ENCODE peak calls at places on chromosomes 1 and 21, in ten cellular contexts. E is body of pancreas, B is HCT116, P is ovary, F is stomach, D is A549, Y is right lobe of liver, Q is transverse colon, C is breast epithelium, W is heart left ventricle. V is an unnamed sample.

GRCh38 chr21:27418338-27418737 is 451.4 kb upstream of the ADAMTS5 start:
- DNase-seq in D (no peak), Q (no peak), E (no peak), F (no peak), W (no peak), C (no peak), P (no peak), B (no peak), Y (no peak), V (no peak)

GRCh38 chr1:236142358-236143103 is at the start of gene GPR137B:
- DNase-seq in E (peak), D (peak), Y (no peak), C (no peak), Q (peak), F (peak), W (peak), P (peak), B (no peak), V (no peak)

GRCh38 chr1:30379684-30380624 is 343.4 kb downstream of the MATN1 start:
- DNase-seq in B (peak), F (peak), E (peak), W (peak), C (peak), Q (peak), P (peak), D (peak), Y (peak), V (peak)

GRCh38 chr1:23171181-23171755 is 2.6 kb upstream of the LUZP1 start:
- DNase-seq in Y (no peak), B (no peak), P (no peak), Q (no peak), E (no peak), D (no peak), F (no peak), C (no peak), W (no peak), V (no peak)

GRCh38 chr1:115828101-115829022 is 12.6 kb downstream of the NHLH2 start:
- DNase-seq in Y (no peak), F (peak), Q (no peak), E (peak), D (no peak), C (no peak), W (no peak), P (peak), B (no peak), V (no peak)

GRCh38 chr1:168637350-168637991 is 61.1 kb downstream of the XCL1 start:
- DNase-seq in Y (no peak), F (no peak), C (no peak), D (peak), Q (no peak), B (peak), W (no peak), P (no peak), E (no peak), V (no peak)

GRCh38 chr1:94209982-94210381 is 27.4 kb downstream of the ARHGAP29 start:
- DNase-seq in F (no peak), C (no peak), Q (no peak), B (no peak), W (no peak), D (no peak), P (no peak), Y (no peak), E (no peak), V (no peak)

GRCh38 chr1:201781447-201781846 is 47.5 kb upstream of the IPO9 start:
- DNase-seq in B (no peak), D (no peak), W (no peak), C (no peak), Y (no peak), F (no peak), P (no peak), E (no peak), Q (no peak), V (no peak)

GRCh38 chr1:116207126-116207735 is 96.0 kb downstream of the MAB21L3 start:
- DNase-seq in F (no peak), E (no peak), B (no peak), P (no peak), C (no peak), Y (no peak), Q (no peak), D (no peak), W (no peak), V (no peak)

GRCh38 chr1:94014635-94015488 is 105.6 kb upstream of the GCLM start:
- DNase-seq in E (no peak), W (no peak), Y (no peak), B (no peak), F (no peak), Q (no peak), C (no peak), P (no peak), D (no peak), V (no peak)

GRCh38 chr1:109626682-109627408 is 7.2 kb downstream of the AMPD2 start:
- DNase-seq in F (no peak), E (no peak), D (no peak), Y (no peak), Q (no peak), W (no peak), B (no peak), C (no peak), P (no peak), V (peak)

GRCh38 chr1:185154912-185155513 is 1.7 kb downstream of the TRMT1L start:
- DNase-seq in D (no peak), E (no peak), B (no peak), Q (no peak), Y (no peak), P (no peak), W (no peak), F (no peak), C (no peak), V (no peak)

GRCh38 chr1:15153842-15154479 is 414 bp downstream of the TMEM51 start:
- DNase-seq in Y (peak), Q (peak), D (peak), B (no peak), E (peak), F (peak), W (peak), P (peak), C (no peak), V (peak)

GRCh38 chr1:109485001-109485400 is 1.3 kb downstream of the ATXN7L2 start:
- DNase-seq in B (no peak), Y (no peak), Q (no peak), E (no peak), P (no peak), D (no peak), W (no peak), F (no peak), C (no peak), V (no peak)

GRCh38 chr1:206503591-206504362 is 3.6 kb upstream of the RASSF5 start:
- DNase-seq in W (peak), D (peak), C (no peak), B (peak), Q (peak), P (no peak), Y (no peak), E (peak), F (no peak), V (peak)

GRCh38 chr1:222792744-222793143 is 22.1 kb upstream of the DISP1 start:
- DNase-seq in P (no peak), C (no peak), W (no peak), Q (no peak), B (no peak), D (peak), F (no peak), E (peak), Y (no peak), V (no peak)

GRCh38 chr1:143699731-143700130 is 272.1 kb downstream of the FAM72C start:
- DNase-seq in B (no peak), W (no peak), F (no peak), Y (no peak), D (no peak), E (no peak), Q (no peak), P (no peak), C (no peak), V (no peak)

GRCh38 chr1:57843760-57844159 is 419.9 kb upstream of the DAB1 start:
- DNase-seq in W (no peak), Y (no peak), D (no peak), B (no peak), C (no peak), P (no peak), Q (no peak), E (no peak), F (no peak), V (no peak)

GRCh38 chr1:39573736-39574624 is 2.6 kb downstream of the PABPC4 start:
- DNase-seq in F (no peak), Y (no peak), Q (no peak), D (no peak), W (peak), E (no peak), B (no peak), C (no peak), P (no peak), V (no peak)

GRCh38 chr1:24711329-24711728 is 33.9 kb upstream of the CLIC4 start:
- DNase-seq in W (no peak), P (no peak), C (no peak), Q (no peak), D (no peak), B (no peak), Y (no peak), E (no peak), F (no peak), V (no peak)

GRCh38 chr1:160117709-160118183 is 2.2 kb downstream of the ATP1A2 start:
- DNase-seq in Q (peak), C (no peak), E (peak), P (peak), B (no peak), F (peak), Y (no peak), D (no peak), W (peak), V (no peak)

GRCh38 chr21:27240901-27241300 is 274.0 kb upstream of the ADAMTS5 start:
- DNase-seq in E (no peak), F (no peak), P (no peak), Y (no peak), Q (no peak), B (no peak), W (no peak), D (no peak), C (no peak), V (no peak)

GRCh38 chr1:85818371-85818770 is 110.1 kb upstream of the ZNHIT6 start:
- DNase-seq in D (peak), P (no peak), Y (no peak), C (no peak), Q (no peak), W (no peak), B (no peak), E (peak), F (no peak), V (no peak)

GRCh38 chr1:29218223-29218622 is 12.5 kb downstream of the MECR start:
- DNase-seq in C (no peak), D (no peak), Y (no peak), E (no peak), B (no peak), Q (no peak), P (no peak), W (no peak), F (no peak), V (no peak)

GRCh38 chr21:35400233-35400939 is 351.3 kb upstream of the RUNX1 start:
- DNase-seq in Y (no peak), E (peak), W (peak), D (peak), C (no peak), B (peak), P (no peak), F (no peak), Q (peak), V (no peak)

GRCh38 chr1:111032295-111032897 is 68.7 kb upstream of the LRIF1 start:
- DNase-seq in P (no peak), Y (no peak), F (no peak), E (peak), D (peak), C (no peak), Q (peak), B (peak), W (no peak), V (no peak)

GRCh38 chr1:224203243-224204016 is 20.4 kb downstream of the DEGS1 start:
- DNase-seq in E (peak), P (no peak), D (no peak), B (no peak), W (peak), Y (peak), Q (peak), C (no peak), F (peak), V (no peak)

GRCh38 chr1:47637111-47637685 is 199.4 kb downstream of the FOXD2 start:
- DNase-seq in B (no peak), P (no peak), Y (no peak), D (no peak), E (no peak), Q (no peak), C (no peak), F (no peak), W (no peak), V (no peak)

GRCh38 chr1:169204184-169204583 is 97.7 kb downstream of the ATP1B1 start:
- DNase-seq in B (no peak), F (no peak), W (no peak), C (no peak), P (no peak), D (no peak), E (no peak), Y (no peak), Q (no peak), V (no peak)

GRCh38 chr1:20115479-20115878 is 3.9 kb downstream of the PLA2G2D start:
- DNase-seq in E (no peak), Y (peak), B (no peak), W (no peak), F (no peak), C (no peak), P (no peak), D (no peak), Q (no peak), V (peak)

GRCh38 chr1:247574236-247574635 is 13.9 kb upstream of the OR2G2 start:
- DNase-seq in B (no peak), Y (no peak), E (no peak), F (no peak), Q (no peak), D (no peak), P (no peak), W (no peak), C (no peak), V (no peak)

GRCh38 chr1:204961765-204962419 is 81.1 kb upstream of the CNTN2 start:
- DNase-seq in W (no peak), E (peak), B (no peak), F (peak), D (no peak), C (no peak), Y (no peak), P (no peak), Q (no peak), V (no peak)
- TF ChIP-seq CTCF in W (no peak), E (no peak), B (peak), F (no peak), D (no peak), C (no peak), Y (no peak), P (no peak), Q (no peak), V (no peak)

GRCh38 chr1:213656039-213656438 is 331.7 kb upstream of the PROX1 start:
- DNase-seq in B (no peak), Q (no peak), P (no peak), C (no peak), E (no peak), F (no peak), W (no peak), Y (no peak), D (no peak), V (no peak)
- TF ChIP-seq POLR2A in B (no peak), Q (no peak), P (no peak), C (no peak), E (no peak), F (no peak), W (no peak), Y (no peak), D (no peak), V (no peak)

GRCh38 chr1:157113116-157113515 is 13.5 kb upstream of the ETV3L start:
- DNase-seq in P (no peak), Q (no peak), C (peak), Y (no peak), E (no peak), D (no peak), W (no peak), B (no peak), F (no peak), V (no peak)

GRCh38 chr1:157111396-157112165 is 12.0 kb upstream of the ETV3L start:
- DNase-seq in P (no peak), B (no peak), W (no peak), Y (no peak), F (no peak), C (peak), Q (no peak), D (no peak), E (no peak), V (no peak)

GRCh38 chr1:157113631-157114030 is 14.0 kb upstream of the ETV3L start:
- DNase-seq in C (peak), B (no peak), F (no peak), E (no peak), Y (no peak), P (no peak), D (no peak), W (no peak), Q (no peak), V (no peak)

GRCh38 chr1:157110686-157111085 is 11.1 kb upstream of the ETV3L start:
- DNase-seq in F (no peak), D (no peak), E (no peak), B (no peak), Y (no peak), P (no peak), W (no peak), C (peak), Q (no peak), V (no peak)

GRCh38 chr1:157112186-157112867 is 12.7 kb upstream of the ETV3L start:
- DNase-seq in E (no peak), C (no peak), B (no peak), W (no peak), Y (no peak), P (no peak), Q (no peak), F (no peak), D (no peak), V (peak)
- H3K4me3 ChIP-seq in E (no peak), C (no peak), B (no peak), W (no peak), Y (no peak), P (no peak), Q (no peak), F (no peak), D (no peak), V (no peak)

DNA sequence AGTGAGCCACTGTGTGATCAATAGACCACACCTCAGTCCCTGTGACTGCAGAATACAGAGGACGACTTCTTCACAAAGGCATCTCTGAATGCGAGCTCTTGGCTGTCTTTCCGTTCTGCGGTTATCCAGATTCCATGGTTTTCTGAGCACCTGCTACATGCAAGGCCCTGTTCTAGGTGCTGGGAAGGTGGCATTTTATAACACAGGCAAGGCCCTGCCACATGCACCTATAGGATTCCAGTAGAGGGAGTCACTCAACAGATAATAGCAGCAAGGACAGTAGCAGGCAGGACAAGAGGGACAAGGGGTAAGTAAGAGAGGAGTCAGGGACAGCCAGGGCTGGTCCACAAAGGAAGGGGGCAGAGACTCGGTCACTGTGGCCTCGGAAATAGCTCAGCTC is 9.0 kb downstream of the URB1 start:
- DNase-seq in C (no peak), W (no peak), P (no peak), E (no peak), Q (no peak), Y (no peak), D (peak), F (no peak), B (no peak), V (no peak)
- TF ChIP-seq CTCF in C (no peak), W (no peak), P (no peak), E (no peak), Q (no peak), Y (no peak), D (peak), F (no peak), B (no peak), V (no peak)

GRCh38 chr1:171841050-171841910 is at the start of gene DNM3:
- DNase-seq in E (peak), C (peak), Y (peak), D (peak), F (peak), W (peak), Q (peak), P (peak), B (peak), V (peak)
- TF ChIP-seq POLR2A in E (peak), C (no peak), Y (no peak), D (peak), F (no peak), W (no peak), Q (no peak), P (peak), B (peak), V (no peak)

DNA sequence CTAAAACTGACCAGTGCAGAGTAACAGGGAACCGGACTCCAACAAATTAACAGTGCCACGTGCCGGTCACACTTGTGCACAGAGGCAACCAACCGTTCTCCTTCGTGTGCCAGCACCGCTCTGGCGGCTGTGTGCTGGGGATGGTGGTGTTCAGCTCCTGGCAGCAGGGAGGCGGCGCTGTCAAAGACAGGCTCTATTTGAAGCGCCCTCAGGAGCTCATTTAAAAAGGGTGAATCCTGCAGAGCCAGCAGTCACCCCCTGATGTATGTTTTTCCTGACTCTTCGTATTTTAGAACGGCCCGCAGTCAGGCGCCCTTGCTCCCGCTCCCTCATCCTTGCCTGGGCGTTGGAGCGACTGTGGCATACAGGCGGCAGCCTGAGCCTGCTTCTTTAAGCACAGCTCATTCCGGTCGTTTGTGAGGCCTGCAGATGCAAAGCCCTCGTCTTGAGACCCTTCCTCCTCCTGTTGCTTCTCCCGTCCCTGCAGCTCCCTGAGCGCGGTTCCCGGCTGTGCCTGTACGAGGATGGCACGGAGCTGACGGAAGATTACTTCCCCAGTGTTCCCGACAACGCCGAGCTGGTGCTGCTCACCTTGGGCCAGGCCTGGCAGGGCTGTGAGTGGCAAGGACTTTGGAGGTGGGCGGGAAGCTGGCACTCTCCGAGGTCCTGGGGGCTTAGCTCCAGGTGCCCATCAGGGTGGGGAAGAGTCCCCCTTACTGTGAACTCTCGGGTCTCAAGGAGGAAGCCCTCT is 1.1 kb downstream of the DFFB start:
- DNase-seq in D (no peak), C (no peak), F (peak), W (no peak), B (no peak), E (peak), P (peak), Q (peak), Y (no peak), V (no peak)
- H3K4me3 ChIP-seq in D (peak), C (peak), F (peak), W (peak), B (peak), E (peak), P (peak), Q (peak), Y (peak), V (no peak)

GRCh38 chr21:17613242-17613676 is 558 bp upstream of the BTG3 start:
- DNase-seq in P (peak), W (peak), F (peak), B (no peak), E (peak), D (peak), Q (peak), Y (no peak), C (no peak), V (peak)
- TF ChIP-seq CTCF in P (no peak), W (no peak), F (no peak), B (no peak), E (no peak), D (no peak), Q (no peak), Y (no peak), C (no peak), V (no peak)

GRCh38 chr21:15383588-15383987 is 318.8 kb upstream of the NRIP1 start:
- DNase-seq in Q (no peak), E (no peak), F (no peak), C (no peak), Y (no peak), B (no peak), D (no peak), P (no peak), W (no peak), V (no peak)
- TF ChIP-seq POLR2A in Q (no peak), E (no peak), F (no peak), C (no peak), Y (no peak), B (no peak), D (no peak), P (no peak), W (no peak), V (no peak)

DNA sequence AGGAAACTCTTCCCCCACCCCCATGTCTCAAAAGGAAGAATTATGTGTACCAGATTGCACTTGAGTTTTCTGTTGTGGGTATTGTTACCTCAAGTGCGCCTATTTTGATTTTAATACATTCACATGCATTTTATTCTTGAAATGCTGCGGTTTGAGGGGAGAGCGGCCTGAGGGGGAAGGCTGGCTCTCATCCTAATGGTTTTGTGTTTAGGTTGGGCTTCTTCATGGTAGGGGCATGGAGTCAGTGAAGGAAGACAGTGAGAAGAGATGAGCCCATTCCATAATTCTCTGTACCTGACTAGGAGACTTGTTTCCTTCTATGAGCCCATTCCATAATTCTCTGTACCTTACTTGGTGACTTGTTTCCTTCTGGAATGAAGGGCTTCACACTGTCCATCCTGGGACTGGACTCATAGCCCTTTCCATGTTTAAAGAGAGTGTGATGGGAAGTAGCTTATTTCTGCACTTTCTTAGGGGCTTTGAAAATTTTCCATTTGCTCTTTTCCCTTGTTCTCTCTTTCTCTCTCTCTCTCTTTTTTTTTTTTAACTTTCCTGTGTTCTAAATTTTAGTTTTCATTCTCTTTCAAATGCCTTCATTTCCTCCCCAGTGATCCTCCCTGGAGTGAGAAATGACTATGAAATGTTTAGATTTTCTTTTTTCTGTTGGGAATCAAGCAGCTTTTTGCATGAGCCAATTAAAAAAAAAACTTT is 1.9 kb downstream of the AK4 start:
- DNase-seq in W (no peak), P (no peak), D (no peak), Q (no peak), B (no peak), C (no peak), Y (no peak), F (no peak), E (no peak), V (peak)
- H3K4me3 ChIP-seq in W (no peak), P (no peak), D (no peak), Q (peak), B (peak), C (no peak), Y (peak), F (peak), E (no peak), V (no peak)

GRCh38 chr1:32241011-32241763 is 5.8 kb upstream of the FAM167B start:
- DNase-seq in W (peak), P (peak), D (peak), B (no peak), Q (peak), F (peak), C (peak), E (peak), Y (no peak), V (no peak)
- TF ChIP-seq CTCF in W (no peak), P (no peak), D (no peak), B (no peak), Q (no peak), F (no peak), C (no peak), E (no peak), Y (no peak), V (no peak)